ENCODE peak calls at places on chromosome 15, in ten cellular contexts. One of them, this sample, is unnamed.

GRCh38 chr15:84840741-84841429 is 23.7 kb downstream of the ALPK3 start:
- DNase-seq in pancreas: peak; percentile 80
- DNase-seq in Panc1: peak; percentile 15
- DNase-seq in GM12878: no peak
- DNase-seq in breast epithelium: no peak
- DNase-seq in substantia nigra: peak; percentile 33
- DNase-seq in astrocyte: peak; percentile 57
- DNase-seq in cardiac muscle cell: peak; percentile 92
- DNase-seq in IMR-90: peak; percentile 32
- DNase-seq in fibroblast of lung: peak; percentile 63
- DNase-seq in this sample: peak; percentile 64

GRCh38 chr15:25182098-25182478 is 227.3 kb downstream of the SNRPN start:
- DNase-seq in pancreas: no peak
- DNase-seq in Panc1: no peak
- DNase-seq in GM12878: no peak
- DNase-seq in breast epithelium: peak; percentile 5
- DNase-seq in substantia nigra: no peak
- DNase-seq in astrocyte: no peak
- DNase-seq in cardiac muscle cell: no peak
- DNase-seq in IMR-90: no peak
- DNase-seq in fibroblast of lung: no peak
- DNase-seq in this sample: no peak

GRCh38 chr15:52101542-52102340 is 10.8 kb downstream of the BCL2L10 start:
- DNase-seq in pancreas: no peak
- DNase-seq in Panc1: no peak
- DNase-seq in GM12878: peak; percentile 93
- DNase-seq in breast epithelium: no peak
- DNase-seq in substantia nigra: no peak
- DNase-seq in astrocyte: no peak
- DNase-seq in cardiac muscle cell: no peak
- DNase-seq in IMR-90: no peak
- DNase-seq in fibroblast of lung: no peak
- DNase-seq in this sample: no peak

GRCh38 chr15:23570466-23570865 is 5.0 kb downstream of the MKRN3 start:
- DNase-seq in pancreas: no peak
- DNase-seq in Panc1: no peak
- DNase-seq in GM12878: no peak
- DNase-seq in breast epithelium: no peak
- DNase-seq in substantia nigra: no peak
- DNase-seq in astrocyte: peak; percentile 24
- DNase-seq in cardiac muscle cell: no peak
- DNase-seq in IMR-90: no peak
- DNase-seq in fibroblast of lung: peak; percentile 40
- DNase-seq in this sample: no peak

GRCh38 chr15:29126208-29126536 is 143.4 kb downstream of the NSMCE3 start:
- DNase-seq in pancreas: no peak
- DNase-seq in Panc1: no peak
- DNase-seq in GM12878: no peak
- DNase-seq in breast epithelium: no peak
- DNase-seq in substantia nigra: no peak
- DNase-seq in astrocyte: no peak
- DNase-seq in cardiac muscle cell: no peak
- DNase-seq in IMR-90: no peak
- DNase-seq in fibroblast of lung: no peak
- DNase-seq in this sample: no peak

GRCh38 chr15:52037889-52038505 is 19.0 kb downstream of the MAPK6 start:
- DNase-seq in pancreas: no peak
- DNase-seq in Panc1: no peak
- DNase-seq in GM12878: no peak
- DNase-seq in breast epithelium: no peak
- DNase-seq in substantia nigra: no peak
- DNase-seq in astrocyte: no peak
- DNase-seq in cardiac muscle cell: no peak
- DNase-seq in IMR-90: no peak
- DNase-seq in fibroblast of lung: no peak
- DNase-seq in this sample: no peak

GRCh38 chr15:99105516-99106341 is 849 bp downstream of the SYNM start:
- DNase-seq in pancreas: peak; percentile 76
- DNase-seq in Panc1: no peak
- DNase-seq in GM12878: no peak
- DNase-seq in breast epithelium: no peak
- DNase-seq in substantia nigra: no peak
- DNase-seq in astrocyte: peak; percentile 65
- DNase-seq in cardiac muscle cell: peak; percentile 72
- DNase-seq in IMR-90: peak; percentile 66
- DNase-seq in fibroblast of lung: peak; percentile 74
- DNase-seq in this sample: peak; percentile 37

GRCh38 chr15:96234109-96234892 is 96.2 kb upstream of the NR2F2 start:
- DNase-seq in pancreas: no peak
- DNase-seq in Panc1: no peak
- DNase-seq in GM12878: peak; percentile 58
- DNase-seq in breast epithelium: no peak
- DNase-seq in substantia nigra: no peak
- DNase-seq in astrocyte: peak; percentile 41
- DNase-seq in cardiac muscle cell: no peak
- DNase-seq in IMR-90: peak; percentile 51
- DNase-seq in fibroblast of lung: peak; percentile 49
- DNase-seq in this sample: no peak

GRCh38 chr15:76730262-76730661 is 174.9 kb downstream of the SCAPER start:
- DNase-seq in pancreas: no peak
- DNase-seq in Panc1: no peak
- DNase-seq in GM12878: no peak
- DNase-seq in breast epithelium: no peak
- DNase-seq in substantia nigra: no peak
- DNase-seq in astrocyte: peak; percentile 17
- DNase-seq in cardiac muscle cell: no peak
- DNase-seq in IMR-90: peak; percentile 50
- DNase-seq in fibroblast of lung: peak; percentile 39
- DNase-seq in this sample: no peak

GRCh38 chr15:80660114-80660513 is 35.0 kb upstream of the ABHD17C start:
- DNase-seq in pancreas: no peak
- DNase-seq in Panc1: no peak
- DNase-seq in GM12878: no peak
- DNase-seq in breast epithelium: no peak
- DNase-seq in substantia nigra: no peak
- DNase-seq in astrocyte: peak; percentile 27
- DNase-seq in cardiac muscle cell: peak; percentile 31
- DNase-seq in IMR-90: peak; percentile 41
- DNase-seq in fibroblast of lung: peak; percentile 43
- DNase-seq in this sample: peak; percentile 51

GRCh38 chr15:51025454-51025846 is 69.3 kb downstream of the TNFAIP8L3 start:
- DNase-seq in pancreas: no peak
- DNase-seq in Panc1: no peak
- DNase-seq in GM12878: no peak
- DNase-seq in breast epithelium: no peak
- DNase-seq in substantia nigra: no peak
- DNase-seq in astrocyte: no peak
- DNase-seq in cardiac muscle cell: no peak
- DNase-seq in IMR-90: no peak
- DNase-seq in fibroblast of lung: no peak
- DNase-seq in this sample: no peak

GRCh38 chr15:51024735-51025453 is 69.8 kb downstream of the TNFAIP8L3 start:
- DNase-seq in pancreas: no peak
- DNase-seq in Panc1: no peak
- DNase-seq in GM12878: no peak
- DNase-seq in breast epithelium: no peak
- DNase-seq in substantia nigra: no peak
- DNase-seq in astrocyte: no peak
- DNase-seq in cardiac muscle cell: no peak
- DNase-seq in IMR-90: peak; percentile 14
- DNase-seq in fibroblast of lung: peak; percentile 22
- DNase-seq in this sample: no peak

GRCh38 chr15:51030649-51031316 is 63.9 kb downstream of the TNFAIP8L3 start:
- DNase-seq in pancreas: no peak
- DNase-seq in Panc1: peak; percentile 63
- DNase-seq in GM12878: no peak
- DNase-seq in breast epithelium: no peak
- DNase-seq in substantia nigra: no peak
- DNase-seq in astrocyte: peak; percentile 83
- DNase-seq in cardiac muscle cell: no peak
- DNase-seq in IMR-90: peak; percentile 92
- DNase-seq in fibroblast of lung: peak; percentile 85
- DNase-seq in this sample: no peak
- H3K27ac ChIP-seq in pancreas: no peak overlapping the region
- H3K27ac ChIP-seq in Panc1: no peak overlapping the region
- H3K27ac ChIP-seq in GM12878: no peak overlapping the region
- H3K27ac ChIP-seq in breast epithelium: no peak overlapping the region
- H3K27ac ChIP-seq in substantia nigra: no peak overlapping the region
- H3K27ac ChIP-seq in astrocyte: peak overlapping the region; percentile 59
- H3K27ac ChIP-seq in cardiac muscle cell: no peak overlapping the region
- H3K27ac ChIP-seq in IMR-90: peak overlapping the region; percentile 54
- H3K27ac ChIP-seq in fibroblast of lung: peak overlapping the region; percentile 74
- H3K27ac ChIP-seq in this sample: no peak overlapping the region

GRCh38 chr15:89813381-89814111 is 1.1 kb downstream of the ANPEP start:
- DNase-seq in pancreas: no peak
- DNase-seq in Panc1: no peak
- DNase-seq in GM12878: no peak
- DNase-seq in breast epithelium: no peak
- DNase-seq in substantia nigra: no peak
- DNase-seq in astrocyte: no peak
- DNase-seq in cardiac muscle cell: no peak
- DNase-seq in IMR-90: no peak
- DNase-seq in fibroblast of lung: no peak
- DNase-seq in this sample: no peak

GRCh38 chr15:89810837-89811236 is 3.8 kb downstream of the ANPEP start:
- DNase-seq in pancreas: peak; percentile 44
- DNase-seq in Panc1: no peak
- DNase-seq in GM12878: no peak
- DNase-seq in breast epithelium: no peak
- DNase-seq in substantia nigra: no peak
- DNase-seq in astrocyte: no peak
- DNase-seq in cardiac muscle cell: no peak
- DNase-seq in IMR-90: no peak
- DNase-seq in fibroblast of lung: no peak
- DNase-seq in this sample: no peak

GRCh38 chr15:89812126-89812846 is 2.4 kb downstream of the ANPEP start:
- DNase-seq in pancreas: no peak
- DNase-seq in Panc1: no peak
- DNase-seq in GM12878: no peak
- DNase-seq in breast epithelium: peak; percentile 84
- DNase-seq in substantia nigra: no peak
- DNase-seq in astrocyte: no peak
- DNase-seq in cardiac muscle cell: no peak
- DNase-seq in IMR-90: no peak
- DNase-seq in fibroblast of lung: no peak
- DNase-seq in this sample: peak; percentile 88

GRCh38 chr15:89814112-89814742 is 425 bp downstream of the ANPEP start:
- DNase-seq in pancreas: no peak
- DNase-seq in Panc1: no peak
- DNase-seq in GM12878: no peak
- DNase-seq in breast epithelium: no peak
- DNase-seq in substantia nigra: no peak
- DNase-seq in astrocyte: no peak
- DNase-seq in cardiac muscle cell: no peak
- DNase-seq in IMR-90: no peak
- DNase-seq in fibroblast of lung: no peak
- DNase-seq in this sample: no peak

DNA sequence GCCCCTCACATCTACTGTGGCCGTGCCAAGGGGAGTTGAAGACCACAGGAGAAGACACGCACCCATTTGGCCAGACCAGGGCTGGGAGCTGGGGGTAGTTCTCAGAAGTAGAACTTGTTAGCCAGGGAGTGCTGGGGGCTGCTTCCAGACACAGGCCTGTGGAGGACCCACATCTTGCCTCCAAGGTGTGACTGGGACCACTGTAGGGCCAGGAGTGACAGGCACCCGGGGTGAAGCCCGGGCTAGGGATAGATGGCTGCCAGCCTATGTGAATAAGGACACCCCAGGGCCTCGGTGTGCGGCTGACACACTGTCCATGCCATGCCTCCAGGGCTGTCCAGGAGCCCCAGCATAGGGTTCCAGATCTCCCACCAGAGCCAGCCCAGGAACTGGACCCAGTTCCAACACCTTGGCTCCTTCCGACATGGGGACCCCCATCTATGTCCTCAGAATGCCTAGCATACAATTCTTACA is 1.8 kb downstream of the ANPEP start:
- DNase-seq in pancreas: no peak
- DNase-seq in Panc1: no peak
- DNase-seq in GM12878: no peak
- DNase-seq in breast epithelium: no peak
- DNase-seq in substantia nigra: no peak
- DNase-seq in astrocyte: no peak
- DNase-seq in cardiac muscle cell: no peak
- DNase-seq in IMR-90: no peak
- DNase-seq in fibroblast of lung: no peak
- DNase-seq in this sample: no peak
- H3K27ac ChIP-seq in pancreas: no peak overlapping the region
- H3K27ac ChIP-seq in Panc1: peak overlapping the region; percentile 82
- H3K27ac ChIP-seq in GM12878: no peak overlapping the region
- H3K27ac ChIP-seq in breast epithelium: peak overlapping the region; percentile 90
- H3K27ac ChIP-seq in substantia nigra: no peak overlapping the region
- H3K27ac ChIP-seq in astrocyte: no peak overlapping the region
- H3K27ac ChIP-seq in cardiac muscle cell: no peak overlapping the region
- H3K27ac ChIP-seq in IMR-90: no peak overlapping the region
- H3K27ac ChIP-seq in fibroblast of lung: no peak overlapping the region
- H3K27ac ChIP-seq in this sample: peak overlapping the region; percentile 64

DNA sequence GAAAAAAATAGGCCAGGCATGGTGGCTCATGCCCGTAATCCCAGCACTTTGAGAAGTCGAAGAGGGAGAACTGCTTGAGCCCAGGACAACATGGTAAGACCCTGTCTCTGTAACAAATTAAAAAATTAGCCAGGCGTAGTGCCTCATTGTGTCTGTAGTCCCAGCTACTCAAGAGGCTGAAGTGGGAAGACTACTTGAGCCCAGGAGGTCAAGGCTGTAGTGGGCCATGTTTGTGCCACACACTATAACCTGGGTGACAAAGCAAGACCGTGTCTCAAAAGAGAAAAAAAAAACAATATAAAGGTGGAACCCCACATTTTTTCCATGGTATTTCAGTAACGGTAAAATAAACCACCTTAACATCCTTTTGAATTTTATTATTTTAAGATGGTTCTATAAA is 69.9 kb downstream of the DENND4A start:
- DNase-seq in pancreas: no peak
- DNase-seq in Panc1: no peak
- DNase-seq in GM12878: no peak
- DNase-seq in breast epithelium: no peak
- DNase-seq in substantia nigra: no peak
- DNase-seq in astrocyte: no peak
- DNase-seq in cardiac muscle cell: no peak
- DNase-seq in IMR-90: no peak
- DNase-seq in fibroblast of lung: no peak
- DNase-seq in this sample: no peak
- H3K27ac ChIP-seq in pancreas: no peak overlapping the region
- H3K27ac ChIP-seq in Panc1: no peak overlapping the region
- H3K27ac ChIP-seq in GM12878: no peak overlapping the region
- H3K27ac ChIP-seq in breast epithelium: no peak overlapping the region
- H3K27ac ChIP-seq in substantia nigra: no peak overlapping the region
- H3K27ac ChIP-seq in astrocyte: no peak overlapping the region
- H3K27ac ChIP-seq in cardiac muscle cell: no peak overlapping the region
- H3K27ac ChIP-seq in IMR-90: no peak overlapping the region
- H3K27ac ChIP-seq in fibroblast of lung: no peak overlapping the region
- H3K27ac ChIP-seq in this sample: no peak overlapping the region

GRCh38 chr15:66836476-66837030 is 134.5 kb downstream of the SMAD6 start:
- DNase-seq in pancreas: peak; percentile 24
- DNase-seq in Panc1: no peak
- DNase-seq in GM12878: no peak
- DNase-seq in breast epithelium: no peak
- DNase-seq in substantia nigra: no peak
- DNase-seq in astrocyte: no peak
- DNase-seq in cardiac muscle cell: no peak
- DNase-seq in IMR-90: no peak
- DNase-seq in fibroblast of lung: no peak
- DNase-seq in this sample: no peak
- H3K27ac ChIP-seq in pancreas: no peak overlapping the region
- H3K27ac ChIP-seq in Panc1: peak overlapping the region; percentile 56
- H3K27ac ChIP-seq in GM12878: no peak overlapping the region
- H3K27ac ChIP-seq in breast epithelium: no peak overlapping the region
- H3K27ac ChIP-seq in substantia nigra: no peak overlapping the region
- H3K27ac ChIP-seq in astrocyte: no peak overlapping the region
- H3K27ac ChIP-seq in cardiac muscle cell: peak overlapping the region; percentile 98
- H3K27ac ChIP-seq in IMR-90: no peak overlapping the region
- H3K27ac ChIP-seq in fibroblast of lung: no peak overlapping the region
- H3K27ac ChIP-seq in this sample: no peak overlapping the region